ENCODE peak calls at places on chromosomes 6 and 20, in nine cellular contexts. C is NT2/D1; R is astrocyte of the spinal cord; K is astrocyte; A is GM23338; V is CD8-positive, alpha-beta memory T cell; G is left lung; T is prostate gland; I is MM.1S. D is an unnamed sample.

GRCh38 chr6:10993896-10994295 is 50.2 kb downstream of the ELOVL2 start:
- DNase-seq in I (no peak), R (no peak), C (no peak), A (no peak), V (no peak), G (no peak), T (no peak), K (no peak), D (no peak)

GRCh38 chr6:35025241-35026188 is 115.6 kb downstream of the TCP11 start:
- DNase-seq in V (no peak), I (no peak), R (no peak), T (no peak), C (no peak), A (peak), K (no peak), G (no peak), D (peak)

GRCh38 chr6:2611092-2611491 is 139.6 kb downstream of the MYLK4 start:
- DNase-seq in A (no peak), G (no peak), C (no peak), R (peak), T (no peak), V (no peak), I (no peak), K (peak), D (peak)

GRCh38 chr6:35829306-35829705 is 24.2 kb downstream of the LHFPL5 start:
- DNase-seq in G (no peak), I (no peak), R (no peak), K (no peak), T (no peak), V (no peak), C (no peak), A (no peak), D (no peak)

GRCh38 chr6:5099537-5099936 is 14.4 kb downstream of the PPP1R3G start:
- DNase-seq in I (no peak), C (no peak), V (no peak), K (no peak), A (no peak), T (no peak), G (no peak), R (no peak), D (no peak)

GRCh38 chr6:35498407-35499045 is 1.6 kb upstream of the TEAD3 start:
- DNase-seq in C (no peak), G (no peak), I (no peak), R (no peak), V (no peak), A (no peak), K (no peak), T (no peak), D (no peak)

GRCh38 chr6:158068893-158069799 is 87.5 kb downstream of the SYNJ2 start:
- DNase-seq in K (peak), V (no peak), I (no peak), C (no peak), R (peak), A (no peak), G (peak), T (peak), D (peak)

GRCh38 chr6:168744866-168745265 is 303.9 kb downstream of the SMOC2 start:
- DNase-seq in C (no peak), K (no peak), I (no peak), G (no peak), R (no peak), A (no peak), V (no peak), T (no peak), D (no peak)

GRCh38 chr6:3813150-3813780 is 35.9 kb upstream of the FAM50B start:
- DNase-seq in R (peak), G (no peak), A (no peak), T (no peak), V (no peak), K (no peak), C (no peak), I (no peak), D (no peak)

GRCh38 chr6:52063584-52064400 is 23.6 kb downstream of the PKHD1 start:
- DNase-seq in T (no peak), A (peak), R (peak), K (no peak), I (peak), C (peak), G (no peak), V (peak), D (peak)

GRCh38 chr6:159829515-159829914 is 29.4 kb downstream of the PNLDC1 start:
- DNase-seq in G (no peak), R (no peak), I (peak), K (no peak), A (no peak), V (no peak), C (no peak), T (no peak), D (no peak)

GRCh38 chr6:28633445-28634215 is 107.9 kb downstream of the GPX5 start:
- DNase-seq in C (no peak), V (no peak), R (no peak), G (no peak), I (no peak), T (no peak), A (peak), K (no peak), D (no peak)

GRCh38 chr20:13220857-13221297 is at the start of gene ISM1:
- DNase-seq in T (no peak), I (peak), K (no peak), A (peak), R (peak), C (no peak), G (peak), V (no peak), D (peak)

GRCh38 chr20:57893364-57894001 is 183.7 kb upstream of the PMEPA1 start:
- DNase-seq in A (no peak), R (no peak), V (no peak), G (no peak), I (no peak), T (no peak), K (no peak), C (no peak), D (no peak)

GRCh38 chr6:154139894-154140293 is 100.9 kb downstream of the OPRM1 start:
- DNase-seq in I (no peak), G (no peak), T (no peak), A (no peak), C (peak), V (no peak), K (peak), R (no peak), D (no peak)

GRCh38 chr6:167787896-167788530 is 38.7 kb upstream of the AFDN start:
- DNase-seq in R (no peak), V (no peak), G (no peak), A (no peak), K (no peak), C (no peak), T (no peak), I (no peak), D (no peak)

GRCh38 chr6:7256785-7257184 is 56.2 kb downstream of the SSR1 start:
- DNase-seq in K (no peak), R (no peak), T (no peak), G (peak), A (no peak), C (no peak), I (no peak), V (no peak), D (no peak)

GRCh38 chr6:7254980-7255825 is 57.8 kb downstream of the SSR1 start:
- DNase-seq in I (no peak), C (no peak), R (no peak), G (peak), A (no peak), T (no peak), V (no peak), K (no peak), D (no peak)

GRCh38 chr6:7258231-7258763 is 54.7 kb downstream of the SSR1 start:
- DNase-seq in V (no peak), A (no peak), K (no peak), T (no peak), C (no peak), R (no peak), G (peak), I (no peak), D (no peak)

GRCh38 chr6:7255918-7256317 is 57.1 kb downstream of the SSR1 start:
- DNase-seq in G (peak), A (no peak), I (no peak), K (no peak), T (no peak), C (no peak), V (no peak), R (no peak), D (no peak)

GRCh38 chr6:7257521-7258230 is 55.3 kb downstream of the SSR1 start:
- DNase-seq in I (no peak), T (no peak), C (no peak), A (no peak), V (no peak), K (no peak), G (peak), R (no peak), D (no peak)
- H3K4me3 ChIP-seq in I (no peak), T (no peak), C (no peak), A (no peak), V (no peak), K (no peak), G (no peak), R (no peak), D (no peak)

DNA sequence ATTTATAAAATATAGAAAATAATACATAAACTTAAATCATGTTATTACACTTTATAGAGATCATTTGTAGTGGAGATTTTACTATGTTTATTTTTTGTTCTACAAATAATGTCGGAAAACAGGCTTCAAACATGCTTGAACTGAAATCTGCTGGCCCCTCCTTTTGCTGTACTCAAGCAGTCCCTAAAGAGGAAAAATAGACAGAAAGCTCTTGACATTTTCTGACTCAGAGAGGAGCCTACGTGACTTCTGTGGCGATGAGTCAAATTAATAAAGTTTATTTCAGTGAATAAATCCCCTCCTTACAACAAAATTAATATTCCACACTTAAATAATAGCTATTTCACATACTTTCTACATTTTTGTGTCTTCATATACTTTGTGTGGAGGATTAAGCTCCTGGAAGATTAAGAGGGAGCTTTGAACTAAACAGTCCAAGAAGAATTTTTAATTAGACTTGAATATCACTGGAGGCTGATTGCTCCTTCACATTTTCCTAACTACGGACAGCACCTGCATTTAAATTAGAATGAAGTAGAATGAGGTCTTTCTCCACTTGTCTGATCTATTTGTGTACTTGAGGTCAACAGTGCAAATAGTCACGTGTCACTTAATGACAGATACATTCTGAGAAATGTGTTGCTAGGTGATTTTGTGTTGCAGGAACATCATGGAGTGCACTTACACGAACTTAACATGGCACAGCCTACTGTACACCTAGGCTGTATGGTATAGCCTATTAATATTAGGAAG is 1.7 kb upstream of the TREM1 start:
- DNase-seq in A (no peak), T (no peak), G (no peak), I (peak), R (no peak), C (no peak), V (no peak), K (no peak), D (peak)
- H3K4me3 ChIP-seq in A (no peak), T (no peak), G (no peak), I (no peak), R (no peak), C (no peak), V (no peak), K (no peak), D (no peak)

GRCh38 chr20:32320305-32320704 is 37.8 kb upstream of the ASXL1 start:
- DNase-seq in T (no peak), I (no peak), A (no peak), G (no peak), V (no peak), R (no peak), K (no peak), C (no peak), D (no peak)
- H3K4me3 ChIP-seq in T (no peak), I (no peak), A (no peak), G (no peak), V (no peak), R (no peak), K (no peak), C (no peak), D (no peak)

GRCh38 chr20:51735728-51736600 is 32.2 kb downstream of the ATP9A start:
- DNase-seq in R (no peak), V (no peak), I (no peak), A (no peak), C (no peak), T (no peak), K (no peak), G (no peak), D (no peak)
- H3K4me3 ChIP-seq in R (no peak), V (no peak), I (no peak), A (no peak), C (no peak), T (no peak), K (no peak), G (no peak), D (no peak)

GRCh38 chr6:17039266-17039665 is 62.6 kb upstream of the STMND1 start:
- DNase-seq in R (no peak), I (no peak), T (no peak), K (peak), C (no peak), A (no peak), V (no peak), G (no peak), D (peak)

GRCh38 chr6:17038316-17038715 is 63.5 kb upstream of the STMND1 start:
- DNase-seq in I (no peak), V (no peak), G (no peak), R (no peak), T (no peak), K (peak), C (no peak), A (no peak), D (peak)

GRCh38 chr6:17045581-17046322 is 56.1 kb upstream of the STMND1 start:
- DNase-seq in V (no peak), T (no peak), A (no peak), G (no peak), C (no peak), I (no peak), K (peak), R (peak), D (peak)

GRCh38 chr6:17043148-17043522 is 58.7 kb upstream of the STMND1 start:
- DNase-seq in C (no peak), T (no peak), K (no peak), A (no peak), R (no peak), V (no peak), I (no peak), G (no peak), D (no peak)

GRCh38 chr6:17042422-17043147 is 59.3 kb upstream of the STMND1 start:
- DNase-seq in T (no peak), K (peak), C (peak), R (peak), G (peak), V (no peak), A (peak), I (no peak), D (peak)
- H3K4me3 ChIP-seq in T (no peak), K (no peak), C (no peak), R (no peak), G (no peak), V (no peak), A (peak), I (no peak), D (no peak)

DNA sequence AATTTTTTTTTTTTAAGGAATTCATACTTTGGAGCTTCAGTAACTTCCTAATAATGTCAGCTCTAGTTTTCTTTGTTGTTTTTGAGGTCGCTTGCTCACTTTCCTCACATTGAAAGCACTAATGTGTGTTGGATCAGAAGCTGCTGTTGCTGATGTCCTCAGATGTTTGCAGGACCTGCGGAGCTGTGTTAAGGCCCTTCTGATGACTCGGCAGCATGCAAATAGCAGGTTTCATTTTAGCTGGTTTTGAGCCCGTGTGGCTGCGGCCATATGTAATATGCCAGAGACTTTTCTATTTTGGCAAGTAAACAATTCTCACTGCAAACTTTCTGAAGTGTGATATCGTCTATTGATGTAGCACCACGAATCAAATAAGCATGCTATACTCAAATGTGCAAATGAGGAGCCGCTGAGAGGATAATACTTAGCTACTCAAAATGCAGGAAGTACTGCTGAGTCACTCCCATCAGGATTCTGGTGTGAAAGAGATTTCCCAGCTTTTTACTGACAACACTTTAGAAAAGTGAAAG is 187.8 kb downstream of the SASH1 start:
- DNase-seq in A (peak), K (peak), I (peak), C (peak), G (no peak), R (peak), V (no peak), T (no peak), D (peak)
- H3K4me3 ChIP-seq in A (no peak), K (peak), I (no peak), C (no peak), G (no peak), R (peak), V (no peak), T (no peak), D (no peak)

GRCh38 chr6:31308845-31309175 is 36.9 kb upstream of the HLA-C start:
- DNase-seq in R (no peak), C (no peak), K (no peak), G (no peak), A (no peak), V (no peak), I (no peak), T (no peak), D (no peak)
- H3K4me3 ChIP-seq in R (no peak), C (peak), K (no peak), G (peak), A (peak), V (peak), I (no peak), T (peak), D (no peak)

DNA sequence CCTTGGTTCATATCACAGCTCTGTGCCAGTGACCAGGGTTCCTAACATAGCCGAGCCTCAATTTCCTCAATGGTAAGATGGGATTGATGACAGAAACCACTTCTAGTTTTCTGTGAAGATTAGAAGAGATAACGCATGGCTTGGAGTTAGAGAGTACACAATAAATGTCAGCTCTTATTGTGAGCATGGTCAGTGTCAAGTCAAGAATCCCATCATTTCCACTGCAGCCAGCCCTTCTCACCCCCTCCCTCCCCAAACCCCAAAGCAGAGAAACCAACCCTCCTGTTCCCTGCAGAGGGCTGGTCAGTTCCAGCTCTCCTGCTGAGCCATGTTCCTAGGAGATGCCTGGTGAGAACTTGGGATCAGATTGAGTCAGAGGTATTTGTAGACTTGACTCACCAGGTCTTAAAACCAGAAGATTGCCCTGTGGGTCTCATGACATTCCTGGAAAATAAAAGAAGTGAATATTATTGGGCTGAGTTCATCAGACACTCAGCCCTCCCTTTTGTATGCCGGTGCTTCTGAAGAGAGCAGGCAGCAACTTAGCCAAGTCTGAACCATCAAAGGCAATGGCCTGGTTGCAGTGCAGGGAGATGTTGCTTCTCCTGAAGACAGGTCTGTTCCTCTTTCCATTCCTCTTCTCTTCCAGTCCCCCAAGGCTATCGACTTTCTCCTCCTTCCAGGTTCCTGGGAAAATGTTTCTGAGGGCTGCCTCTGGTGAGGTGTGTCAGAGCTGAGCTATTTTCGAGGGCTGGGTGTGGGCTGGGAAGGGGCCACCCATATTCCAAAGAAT is 278.1 kb upstream of the SUPT3H start:
- DNase-seq in K (peak), T (no peak), R (peak), I (no peak), C (no peak), G (no peak), V (no peak), A (no peak), D (peak)
- H3K4me3 ChIP-seq in K (peak), T (no peak), R (peak), I (no peak), C (no peak), G (no peak), V (no peak), A (no peak), D (no peak)

GRCh38 chr6:44265003-44265842 is at the start of gene NFKBIE:
- DNase-seq in I (peak), T (peak), C (peak), A (peak), K (peak), V (peak), R (peak), G (peak), D (peak)

GRCh38 chr6:44264154-44265002 is 973 bp downstream of the NFKBIE start:
- DNase-seq in I (peak), K (no peak), T (no peak), V (peak), R (no peak), C (no peak), G (peak), A (no peak), D (peak)

GRCh38 chr6:44266347-44266746 is 996 bp upstream of the NFKBIE start:
- DNase-seq in C (no peak), I (no peak), G (no peak), V (no peak), T (no peak), R (no peak), K (no peak), A (no peak), D (no peak)

GRCh38 chr6:44267252-44267651 is 1.9 kb upstream of the NFKBIE start:
- DNase-seq in I (no peak), A (no peak), K (no peak), V (no peak), T (no peak), G (no peak), R (no peak), C (no peak), D (no peak)

GRCh38 chr6:44265843-44266233 is 487 bp upstream of the NFKBIE start:
- DNase-seq in K (no peak), C (no peak), G (no peak), I (no peak), R (no peak), V (no peak), A (no peak), T (no peak), D (no peak)
- H3K4me3 ChIP-seq in K (no peak), C (no peak), G (peak), I (peak), R (no peak), V (no peak), A (peak), T (peak), D (no peak)